ENCODE peak calls at places on chromosome 17, in eight cellular contexts. C is gastroesophageal sphincter; M is SK-N-SH treated with all-trans-retinoic acid at 6 μM for 48 hours; P is T-helper 17 cell; X is activated naive CD4-positive, alpha-beta T cell treated with anti-CD3 and anti-CD28 coated beads, Interleukin-2, amount 50 U/mL, for 72 hours; H is HCT116; F is foreskin keratinocyte; W is lung. L is an unnamed sample.

GRCh38 chr17:28145348-28145747 is 102.9 kb downstream of the NLK start:
- ATAC-seq in M (peak; percentile 49), H (peak; percentile 72), X (no peak), P (no peak), C (no peak), F (no peak), W (no peak), L (no peak)

GRCh38 chr17:81150379-81151038 is 14.8 kb upstream of the PVALEF start:
- ATAC-seq in F (no peak), W (no peak), H (no peak), P (no peak), C (peak; percentile 37), M (no peak), X (no peak), L (peak; percentile 29)

GRCh38 chr17:77291591-77292386 is 151.0 kb downstream of the SEC14L1 start:
- ATAC-seq in W (no peak), P (no peak), M (no peak), C (no peak), H (no peak), F (no peak), X (no peak), L (no peak)

GRCh38 chr17:68355093-68355492 is 63.8 kb downstream of the ARSG start:
- ATAC-seq in W (no peak), P (no peak), H (no peak), M (peak; percentile 53), F (no peak), C (no peak), X (no peak), L (no peak)

GRCh38 chr17:37713624-37714023 is 31.2 kb downstream of the HNF1B start:
- ATAC-seq in H (no peak), M (no peak), P (no peak), F (no peak), W (no peak), X (no peak), C (no peak), L (no peak)

GRCh38 chr17:38363016-38363415 is 11.4 kb downstream of the SOCS7 start:
- ATAC-seq in F (no peak), P (no peak), H (no peak), M (no peak), X (no peak), W (no peak), C (no peak), L (no peak)

GRCh38 chr17:75271955-75272847 is 1.2 kb upstream of the MIF4GD start:
- ATAC-seq in P (no peak), H (no peak), F (no peak), X (no peak), W (no peak), M (no peak), C (no peak), L (no peak)

GRCh38 chr17:3735515-3735914 is 11.8 kb downstream of the HASPIN start:
- ATAC-seq in M (no peak), F (no peak), C (no peak), P (no peak), H (no peak), W (no peak), X (no peak), L (no peak)

GRCh38 chr17:32536736-32537646 is 50.2 kb downstream of the CDK5R1 start:
- ATAC-seq in M (no peak), H (no peak), C (no peak), X (no peak), P (no peak), W (no peak), F (no peak), L (no peak)

GRCh38 chr17:72518333-72518732 is 397.5 kb downstream of the SOX9 start:
- ATAC-seq in X (no peak), H (no peak), C (no peak), M (no peak), P (no peak), F (no peak), W (no peak), L (no peak)

GRCh38 chr17:76753061-76753961 is 15.4 kb downstream of the MFSD11 start:
- ATAC-seq in W (no peak), C (no peak), M (no peak), H (no peak), P (peak; percentile 84), F (peak; percentile 63), X (peak; percentile 94), L (peak; percentile 44)

GRCh38 chr17:18981642-18982424 is 22.7 kb downstream of the FAM83G start:
- ATAC-seq in F (peak; percentile 80), C (no peak), M (peak; percentile 81), X (peak; percentile 65), W (no peak), P (no peak), H (peak; percentile 85), L (peak; percentile 81)

GRCh38 chr17:32267690-32268205 is 2.1 kb downstream of the RHBDL3 start:
- ATAC-seq in P (no peak), X (peak; percentile 48), F (peak; percentile 48), H (no peak), M (no peak), W (peak; percentile 58), C (no peak), L (no peak)

GRCh38 chr17:41478240-41478639 is 2.7 kb downstream of the KRT35 start:
- ATAC-seq in P (no peak), H (no peak), F (no peak), M (no peak), X (no peak), W (no peak), C (no peak), L (peak; percentile 25)

GRCh38 chr17:74922694-74923537 is at the start of gene USH1G:
- ATAC-seq in W (no peak), C (peak; percentile 6), F (peak; percentile 8), P (peak; percentile 44), M (peak; percentile 43), H (peak; percentile 72), X (peak; percentile 39), L (peak; percentile 14)

GRCh38 chr17:74241434-74241833 is 28.1 kb downstream of the TTYH2 start:
- ATAC-seq in F (no peak), P (no peak), H (no peak), M (no peak), W (peak; percentile 36), C (no peak), X (no peak), L (no peak)

GRCh38 chr17:12580640-12581039 is 85.0 kb upstream of the MYOCD start:
- ATAC-seq in C (no peak), H (no peak), W (no peak), P (no peak), F (no peak), M (no peak), X (no peak), L (no peak)